ENCODE peak calls at places on chromosomes 16 and 17, in four cellular contexts. K is effector memory CD4-positive, alpha-beta T cell; R is ovary; Q is Caco-2. M is an unnamed sample.

GRCh38 chr17:28494445-28495188 is 11.5 kb upstream of the FOXN1 start:
- DNase-seq in R (peak; percentile 70), Q (peak; percentile 78), K (peak; percentile 48), M (peak; percentile 76)

GRCh38 chr17:31249742-31250141 is 47.3 kb downstream of the OMG start:
- DNase-seq in Q (no peak), K (no peak), R (no peak), M (no peak)

GRCh38 chr17:82201498-82201910 is 11.1 kb downstream of the CCDC57 start:
- DNase-seq in K (no peak), R (no peak), Q (no peak), M (no peak)

GRCh38 chr17:6249747-6250146 is 179.6 kb downstream of the WSCD1 start:
- DNase-seq in R (no peak), K (no peak), Q (no peak), M (no peak)

GRCh38 chr16:81610144-81610842 is 165.7 kb downstream of the CMIP start:
- DNase-seq in Q (no peak), K (no peak), R (peak; percentile 78), M (no peak)

GRCh38 chr17:5184284-5184683 is 7.4 kb downstream of the ZNF594 start:
- DNase-seq in Q (no peak), R (no peak), K (peak; percentile 13), M (no peak)

GRCh38 chr17:49494937-49495841 is at the start of gene NGFR:
- DNase-seq in Q (no peak), R (peak; percentile 46), K (peak; percentile 40), M (peak; percentile 53)

GRCh38 chr17:81401727-81402529 is 6.7 kb downstream of the BAHCC1 start:
- DNase-seq in R (no peak), Q (no peak), K (no peak), M (no peak)

GRCh38 chr16:9843424-9844013 is 338.7 kb downstream of the GRIN2A start:
- DNase-seq in Q (no peak), R (no peak), K (no peak), M (no peak)

GRCh38 chr16:74591914-74592650 is 14.8 kb downstream of the GLG1 start:
- DNase-seq in Q (no peak), R (no peak), K (no peak), M (no peak)
- H3K9me3 ChIP-seq in Q (no peaks in the 10 kb centered on the region), R (no peaks in the 10 kb centered on the region), K (no peaks in the 10 kb centered on the region), M (no peaks in the 10 kb centered on the region)

GRCh38 chr17:65833214-65833613 is 271.8 kb upstream of the AXIN2 start:
- DNase-seq in K (no peak), Q (no peak), R (no peak), M (no peak)
- H3K9me3 ChIP-seq in K (peaks cover 3% of the 10 kb centered on the region), Q (peaks cover 32% of the 10 kb centered on the region), R (no peaks in the 10 kb centered on the region), M (peaks cover 3% of the 10 kb centered on the region)

GRCh38 chr17:52390422-52390821 is 231.9 kb upstream of the CA10 start:
- DNase-seq in Q (no peak), K (no peak), R (no peak), M (no peak)

GRCh38 chr17:52384695-52385094 is 226.2 kb upstream of the CA10 start:
- DNase-seq in R (no peak), K (no peak), Q (no peak), M (no peak)

GRCh38 chr17:52383493-52384100 is 225.1 kb upstream of the CA10 start:
- DNase-seq in Q (peak; percentile 76), R (no peak), K (no peak), M (no peak)

GRCh38 chr17:52389632-52390031 is 231.1 kb upstream of the CA10 start:
- DNase-seq in Q (no peak), K (no peak), R (no peak), M (no peak)

DNA sequence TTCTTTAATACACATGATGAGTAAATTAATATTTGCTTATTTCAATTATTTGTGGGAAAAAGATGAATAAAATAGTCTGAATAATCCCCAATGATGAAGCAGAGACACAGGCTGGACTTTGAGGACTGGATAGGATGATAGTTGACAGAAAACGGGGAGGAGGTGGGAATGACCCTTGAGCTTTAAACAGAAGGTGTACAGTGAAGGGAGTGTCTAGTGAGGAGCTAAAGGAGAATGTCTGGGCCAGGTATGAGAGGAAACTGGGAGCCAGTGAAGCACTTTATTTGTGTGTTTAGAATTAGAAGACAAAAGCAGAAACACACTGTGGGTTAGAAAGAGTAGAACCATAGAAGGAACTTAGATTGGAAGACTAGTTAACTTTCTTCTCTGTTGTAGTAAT is 230.4 kb upstream of the CA10 start:
- DNase-seq in K (no peak), Q (no peak), R (no peak), M (no peak)
- H3K9me3 ChIP-seq in K (no peaks in the 10 kb centered on the region), Q (no peaks in the 10 kb centered on the region), R (no peaks in the 10 kb centered on the region), M (peaks cover 3% of the 10 kb centered on the region)

DNA sequence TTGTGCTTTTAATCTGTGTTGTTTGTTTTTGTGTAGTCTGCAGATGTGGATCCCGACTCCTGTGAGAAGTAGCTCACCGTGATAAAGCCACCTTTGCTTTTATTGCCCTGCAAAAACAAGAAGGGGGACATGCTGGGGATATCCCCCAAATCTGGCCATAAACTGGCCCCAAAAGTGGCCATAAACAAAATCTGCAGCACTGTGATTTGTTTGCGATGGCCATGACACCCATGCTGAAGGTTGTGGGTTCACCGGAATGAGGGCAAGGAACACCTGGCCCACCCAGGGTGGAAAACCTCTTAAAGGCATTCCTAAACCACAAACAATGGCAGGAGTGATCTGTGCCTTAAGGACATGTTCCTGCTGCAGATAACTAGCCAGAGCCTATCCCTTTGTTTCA is 15.1 kb downstream of the AHSP start:
- DNase-seq in K (no peak), Q (no peak), R (no peak), M (no peak)
- H3K9me3 ChIP-seq in K (no peaks in the 10 kb centered on the region), Q (no peaks in the 10 kb centered on the region), R (peaks cover 11% of the 10 kb centered on the region), M (no peaks in the 10 kb centered on the region)

M was measured in T-helper 17 cell.